ENCODE peak calls at places on chromosomes 4 and X, in seven cellular contexts. W, R, F, H, Z, V and P are unnamed samples. For H3K27me3, the result is how much of the 10 kb centered on the place peaks cover.

GRCh38 chr4:128649161-128649560 is 160.3 kb upstream of the JADE1 start:
- DNase-seq in W (no peak), R (no peak), F (no peak), H (no peak), Z (no peak), V (no peak), P (no peak)

GRCh38 chrX:41327359-41327758 is 6.6 kb upstream of the DDX3X start:
- DNase-seq in W (no peak), R (no peak), F (no peak), H (no peak), Z (no peak), V (no peak), P (no peak)

GRCh38 chr4:6427439-6428090 is 44.8 kb downstream of the PPP2R2C start:
- DNase-seq in W (no peak), R (no peak), F (no peak), H (no peak), Z (no peak), V (no peak), P (no peak)

GRCh38 chr4:115219862-115220261 is 106.4 kb upstream of the NDST4 start:
- DNase-seq in W (no peak), R (no peak), F (no peak), H (no peak), Z (no peak), V (no peak), P (no peak)

GRCh38 chr4:182022899-182023298 is 220.3 kb upstream of the TENM3 start:
- DNase-seq in W (no peak), R (no peak), F (no peak), H (no peak), Z (no peak), V (peak), P (no peak)

GRCh38 chr4:83189631-83190136 is 75.2 kb upstream of the PLAC8 start:
- DNase-seq in W (no peak), R (no peak), F (no peak), H (no peak), Z (no peak), V (no peak), P (no peak)

GRCh38 chr4:15234585-15235126 is 193.2 kb upstream of the C1QTNF7 start:
- DNase-seq in W (peak), R (no peak), F (no peak), H (no peak), Z (peak), V (peak), P (no peak)

GRCh38 chr4:70704333-70705145 is 16.2 kb downstream of the UTP3 start:
- DNase-seq in W (peak), R (peak), F (peak), H (peak), Z (no peak), V (peak), P (peak)

GRCh38 chr4:165905405-165906027 is 32.5 kb downstream of the TLL1 start:
- DNase-seq in W (no peak), R (no peak), F (no peak), H (no peak), Z (no peak), V (no peak), P (no peak)

GRCh38 chrX:77899081-77899828 is at the start of gene COX7B:
- DNase-seq in W (peak), R (no peak), F (peak), H (no peak), Z (peak), V (peak), P (peak)

GRCh38 chr4:102789317-102789717 is 28.5 kb upstream of the MANBA start:
- DNase-seq in W (no peak), R (no peak), F (no peak), H (no peak), Z (peak), V (peak), P (no peak)

GRCh38 chr4:159401791-159402380 is 299.0 kb downstream of the RAPGEF2 start:
- DNase-seq in W (no peak), R (no peak), F (no peak), H (no peak), Z (peak), V (peak), P (no peak)

GRCh38 chrX:19512961-19513360 is 2.3 kb downstream of the MAP3K15 start:
- DNase-seq in W (no peak), R (no peak), F (no peak), H (no peak), Z (no peak), V (no peak), P (no peak)

GRCh38 chr4:153521467-153521866 is 55.3 kb downstream of the TMEM131L start:
- DNase-seq in W (no peak), R (no peak), F (no peak), H (no peak), Z (no peak), V (no peak), P (no peak)

GRCh38 chrX:10172867-10173266 is 16.1 kb downstream of the CLCN4 start:
- DNase-seq in W (peak), R (no peak), F (no peak), H (no peak), Z (no peak), V (peak), P (no peak)

GRCh38 chr4:114600066-114600552 is 1.5 kb downstream of the UGT8 start:
- DNase-seq in W (peak), R (no peak), F (no peak), H (no peak), Z (no peak), V (no peak), P (no peak)

GRCh38 chr4:87030606-87031441 is 96.0 kb downstream of the AFF1 start:
- DNase-seq in W (peak), R (no peak), F (no peak), H (no peak), Z (no peak), V (peak), P (no peak)

GRCh38 chrX:2391869-2392606 is 108.7 kb downstream of the DHRSX start:
- DNase-seq in W (peak), R (no peak), F (no peak), H (no peak), Z (peak), V (peak), P (no peak)

GRCh38 chr4:119797238-119797894 is 168.8 kb upstream of the PDE5A start:
- DNase-seq in W (no peak), R (no peak), F (no peak), H (no peak), Z (no peak), V (no peak), P (no peak)

GRCh38 chr4:16021804-16022560 is 59.0 kb upstream of the FGFBP2 start:
- DNase-seq in W (no peak), R (no peak), F (no peak), H (no peak), Z (no peak), V (no peak), P (no peak)

GRCh38 chrX:52923781-52924241 is 26.7 kb downstream of the FAM156B start:
- DNase-seq in W (peak), R (peak), F (peak), H (no peak), Z (no peak), V (peak), P (peak)

GRCh38 chr4:8221985-8222384 is 22.9 kb downstream of the SH3TC1 start:
- DNase-seq in W (no peak), R (no peak), F (no peak), H (no peak), Z (no peak), V (no peak), P (no peak)

GRCh38 chrX:134679226-134679625 is 21.0 kb upstream of the PLAC1 start:
- DNase-seq in W (no peak), R (no peak), F (no peak), H (no peak), Z (no peak), V (peak), P (no peak)

GRCh38 chr4:154720123-154720522 is 23.7 kb upstream of the LRAT start:
- DNase-seq in W (no peak), R (no peak), F (no peak), H (no peak), Z (no peak), V (no peak), P (no peak)

GRCh38 chrX:42128587-42128986 is 205.2 kb upstream of the CASK start:
- DNase-seq in W (no peak), R (no peak), F (no peak), H (no peak), Z (no peak), V (no peak), P (no peak)

GRCh38 chrX:39941332-39941920 is 156.3 kb downstream of the BCOR start:
- DNase-seq in W (peak), R (no peak), F (no peak), H (no peak), Z (no peak), V (no peak), P (no peak)

GRCh38 chrX:69024931-69025330 is 140.3 kb downstream of the PJA1 start:
- DNase-seq in W (no peak), R (peak), F (peak), H (no peak), Z (peak), V (peak), P (peak)

GRCh38 chr4:122588453-122589238 is 32.2 kb downstream of the IL21 start:
- DNase-seq in W (no peak), R (no peak), F (no peak), H (no peak), Z (peak), V (peak), P (no peak)

GRCh38 chrX:111719426-111720210 is 38.6 kb downstream of the ALG13 start:
- DNase-seq in W (peak), R (no peak), F (no peak), H (no peak), Z (no peak), V (peak), P (no peak)

GRCh38 chr4:113849771-113850170 is 88.2 kb upstream of the CAMK2D start:
- DNase-seq in W (peak), R (peak), F (no peak), H (no peak), Z (no peak), V (peak), P (no peak)

GRCh38 chrX:132685276-132685675 is 196.4 kb upstream of the MBNL3 start:
- DNase-seq in W (no peak), R (no peak), F (no peak), H (no peak), Z (no peak), V (no peak), P (no peak)

GRCh38 chr4:85092943-85093342 is 126.5 kb upstream of the WDFY3 start:
- DNase-seq in W (no peak), R (no peak), F (no peak), H (no peak), Z (no peak), V (no peak), P (no peak)

GRCh38 chr4:154049457-154050181 is 260.7 kb upstream of the SFRP2 start:
- DNase-seq in W (peak), R (no peak), F (peak), H (no peak), Z (no peak), V (no peak), P (no peak)

GRCh38 chr4:159227984-159228383 is 125.1 kb downstream of the RAPGEF2 start:
- DNase-seq in W (peak), R (peak), F (peak), H (no peak), Z (peak), V (peak), P (peak)

GRCh38 chrX:500481-501010 is 113.8 kb upstream of the PPP2R3B start:
- DNase-seq in W (no peak), R (no peak), F (no peak), H (no peak), Z (no peak), V (no peak), P (no peak)

GRCh38 chr4:140675599-140676231 is 80.5 kb downstream of the TBC1D9 start:
- DNase-seq in W (no peak), R (no peak), F (no peak), H (no peak), Z (no peak), V (peak), P (no peak)

GRCh38 chr4:7425591-7426468 is 8.9 kb downstream of the PSAPL1 start:
- DNase-seq in W (no peak), R (peak), F (peak), H (peak), Z (no peak), V (no peak), P (no peak)

GRCh38 chr4:156946508-156947197 is 24.9 kb downstream of the PDGFC start:
- DNase-seq in W (no peak), R (no peak), F (no peak), H (no peak), Z (peak), V (peak), P (no peak)

DNA sequence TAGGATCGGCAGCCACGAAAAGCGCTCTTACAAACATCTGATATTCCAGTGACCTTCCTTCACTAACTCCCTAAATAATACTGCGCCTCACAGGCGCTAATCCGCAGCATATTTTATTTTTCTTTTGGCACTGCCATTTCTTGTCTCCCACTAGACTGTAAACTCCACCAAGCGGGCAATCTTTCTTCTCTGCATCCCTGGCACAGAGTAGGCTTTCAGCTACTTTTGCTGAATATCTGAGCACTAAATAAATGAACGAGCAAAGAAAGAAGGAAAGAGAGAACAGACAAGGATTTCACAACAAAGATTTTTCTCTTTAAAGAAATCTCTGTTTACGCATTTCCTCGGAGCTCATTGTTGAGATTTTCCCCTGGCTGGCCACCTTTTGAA is 12.7 kb downstream of the NKX3-2 start:
- DNase-seq in W (no peak), R (no peak), F (no peak), H (no peak), Z (no peak), V (no peak), P (no peak)
- H3K27me3 ChIP-seq in W (under half), R (half or more), F (half or more), H (under half), Z (half or more), V (half or more), P (half or more)

DNA sequence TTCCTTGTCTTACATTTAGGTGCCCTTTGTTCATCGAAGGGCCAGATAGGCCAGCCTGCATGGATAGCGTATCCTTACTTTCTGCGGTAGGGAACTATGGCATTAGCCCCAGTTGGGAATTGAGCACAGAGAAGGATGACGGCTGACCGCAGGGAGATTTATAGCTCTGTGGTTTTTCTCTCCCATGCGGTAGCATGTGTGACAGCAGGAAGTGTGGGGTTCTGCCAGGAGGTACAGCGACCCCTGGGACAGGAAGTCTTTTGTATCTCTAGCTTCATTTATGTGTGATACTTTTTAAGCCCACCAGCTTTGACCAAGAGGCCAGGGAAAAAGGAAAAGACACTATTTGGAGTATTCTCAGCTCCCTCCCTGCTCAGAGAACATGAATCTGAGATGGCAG is 33.1 kb downstream of the GAB3 start:
- DNase-seq in W (peak), R (no peak), F (peak), H (no peak), Z (no peak), V (peak), P (no peak)
- TF ChIP-seq CTCF in W (peak), R (no peak), F (no peak), H (no peak), Z (no peak), V (no peak), P (no peak)

GRCh38 chr4:168893807-168894206 is 116.2 kb downstream of the CBR4 start:
- DNase-seq in W (no peak), R (no peak), F (no peak), H (no peak), Z (no peak), V (no peak), P (no peak)
- H3K27me3 ChIP-seq in W (under half), R (under half), F (under half), H (under half), Z (under half), V (under half), P (under half)

DNA sequence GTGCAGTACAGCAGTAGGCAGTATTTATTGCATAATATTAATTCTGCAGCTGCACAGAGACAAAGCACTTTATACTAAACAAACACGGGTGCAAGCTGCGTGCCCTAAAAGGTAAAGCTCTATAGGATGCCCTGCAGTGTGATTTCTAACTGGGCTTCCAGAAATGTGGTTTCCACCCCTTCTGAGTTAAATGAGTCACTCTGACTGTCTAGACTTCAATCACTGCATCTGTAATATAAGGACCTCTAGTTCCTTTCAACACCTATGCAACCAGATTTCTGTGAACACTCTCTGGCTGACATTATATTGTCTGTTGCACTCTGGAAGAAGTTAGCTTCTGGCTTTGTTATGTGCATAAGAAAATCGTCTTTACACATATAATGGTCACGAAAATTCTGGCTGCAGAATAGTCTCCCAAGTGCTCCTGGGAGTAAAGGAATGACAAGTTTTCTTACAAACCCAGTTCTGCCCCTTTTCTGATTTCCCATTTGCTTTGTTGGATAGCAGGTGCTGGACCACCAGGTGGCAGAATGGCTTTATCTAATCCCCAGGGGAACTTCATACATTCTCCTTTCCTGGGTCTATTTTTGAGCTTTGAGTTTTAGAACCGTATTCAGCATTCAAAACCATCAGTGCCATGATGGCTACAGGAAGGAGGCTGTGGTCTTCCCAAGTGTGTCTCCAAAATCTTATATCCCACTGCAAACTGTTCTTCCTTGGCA is 842.2 kb downstream of the STIM2 start:
- DNase-seq in W (peak), R (no peak), F (no peak), H (no peak), Z (no peak), V (peak), P (no peak)
- TF ChIP-seq CTCF in W (peak), R (no peak), F (no peak), H (no peak), Z (peak), V (peak), P (no peak)

GRCh38 chr4:4867745-4868505 is 8.5 kb downstream of the MSX1 start:
- DNase-seq in W (no peak), R (no peak), F (no peak), H (no peak), Z (no peak), V (no peak), P (no peak)
- H3K27me3 ChIP-seq in W (half or more), R (half or more), F (half or more), H (under half), Z (half or more), V (half or more), P (half or more)

DNA sequence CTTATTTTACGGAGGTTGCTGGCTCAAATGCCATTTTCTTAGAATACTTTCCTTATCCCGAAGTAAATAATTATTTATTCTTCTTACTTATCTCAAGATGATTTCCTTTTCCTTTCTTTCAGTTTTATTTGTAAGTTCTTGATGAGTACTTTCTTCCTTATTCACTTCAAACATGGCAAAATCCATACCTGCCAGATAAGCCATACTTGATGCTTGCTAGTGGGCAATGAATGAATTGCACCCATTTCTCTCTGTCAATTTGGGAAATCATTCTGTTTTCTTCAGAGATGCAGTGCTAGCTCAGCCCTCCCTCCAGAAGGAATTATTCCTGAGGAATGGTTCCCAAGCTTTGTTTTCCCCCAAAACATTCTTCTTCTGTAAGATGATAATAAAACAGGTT is 598.3 kb downstream of the SPRY1 start:
- DNase-seq in W (no peak), R (no peak), F (no peak), H (no peak), Z (no peak), V (no peak), P (no peak)
- TF ChIP-seq CTCF in W (peak), R (peak), F (no peak), H (no peak), Z (no peak), V (no peak), P (no peak)

DNA sequence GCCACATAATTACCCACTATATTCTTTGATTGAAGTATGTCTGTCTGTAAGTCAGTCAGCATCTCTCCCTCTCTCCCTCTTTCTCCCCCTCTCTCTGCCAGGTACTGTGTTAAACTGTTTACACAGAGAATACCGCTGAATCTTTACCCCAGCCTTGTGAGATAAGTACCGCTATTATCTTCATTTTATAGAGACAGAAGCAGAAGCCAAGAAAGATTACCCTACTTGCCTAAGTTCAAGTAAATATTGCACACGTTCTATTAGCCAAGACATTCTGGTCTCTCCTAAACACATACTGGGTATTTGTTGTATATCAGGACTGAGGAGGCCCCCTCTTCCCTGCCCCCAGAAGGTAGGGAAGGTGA is 695 bp upstream of the GPR101 start:
- DNase-seq in W (no peak), R (no peak), F (no peak), H (no peak), Z (no peak), V (no peak), P (no peak)
- H3K27me3 ChIP-seq in W (half or more), R (half or more), F (half or more), H (under half), Z (under half), V (under half), P (half or more)

GRCh38 chr4:42390622-42391355 is 6.5 kb upstream of the SHISA3 start:
- DNase-seq in W (peak), R (no peak), F (no peak), H (no peak), Z (no peak), V (no peak), P (no peak)

GRCh38 chr4:42391356-42391675 is 6.0 kb upstream of the SHISA3 start:
- DNase-seq in W (no peak), R (no peak), F (no peak), H (no peak), Z (no peak), V (no peak), P (no peak)

GRCh38 chr4:42385534-42385933 is 11.8 kb upstream of the SHISA3 start:
- DNase-seq in W (no peak), R (no peak), F (no peak), H (no peak), Z (no peak), V (no peak), P (no peak)
- TF ChIP-seq CTCF in W (no peak), R (no peak), F (no peak), H (no peak), Z (no peak), V (no peak), P (no peak)